ENCODE peak calls at places on chromosomes 2 and 18, in nine cellular contexts. One of them, this sample, is unnamed.

GRCh38 chr2:142745691-142746090 is 131.8 kb upstream of the KYNU start:
- DNase-seq in T-helper 1 cell: no peak
- DNase-seq in T follicular helper cell: no peak
- DNase-seq in Right ventricle myocardium superior: no peak
- DNase-seq in BE2C: no peak
- DNase-seq in activated T-cell treated with anti-CD3 and anti-CD28 coated beads for 24 hours: no peak
- DNase-seq in activated CD4-positive, alpha-beta memory T cell treated with anti-CD3 and anti-CD28 coated beads, Interleukin-2, amount 10 ng/mL, durations not matched to agents 7 days and 5 days: no peak
- DNase-seq in KBM-7: no peak
- DNase-seq in activated naive CD4-positive, alpha-beta T cell treated with Interleukin-2 at 50 U/mL for 16 hours: no peak
- DNase-seq in this sample: no peak

GRCh38 chr2:97735161-97735561 is 21.8 kb downstream of the ZAP70 start:
- DNase-seq in activated T-cell treated with anti-CD3 and anti-CD28 coated beads for 24 hours: no peak
- DNase-seq in Right ventricle myocardium superior: no peak
- DNase-seq in T-helper 1 cell: no peak
- DNase-seq in T follicular helper cell: no peak
- DNase-seq in activated naive CD4-positive, alpha-beta T cell treated with Interleukin-2 at 50 U/mL for 16 hours: no peak
- DNase-seq in activated CD4-positive, alpha-beta memory T cell treated with anti-CD3 and anti-CD28 coated beads, Interleukin-2, amount 10 ng/mL, durations not matched to agents 7 days and 5 days: no peak
- DNase-seq in BE2C: no peak
- DNase-seq in KBM-7: no peak
- DNase-seq in this sample: no peak

GRCh38 chr18:63126134-63127067 is 193.2 kb downstream of the BCL2 start:
- DNase-seq in activated naive CD4-positive, alpha-beta T cell treated with Interleukin-2 at 50 U/mL for 16 hours: no peak
- DNase-seq in Right ventricle myocardium superior: no peak
- DNase-seq in activated T-cell treated with anti-CD3 and anti-CD28 coated beads for 24 hours: no peak
- DNase-seq in T follicular helper cell: no peak
- DNase-seq in T-helper 1 cell: no peak
- DNase-seq in activated CD4-positive, alpha-beta memory T cell treated with anti-CD3 and anti-CD28 coated beads, Interleukin-2, amount 10 ng/mL, durations not matched to agents 7 days and 5 days: no peak
- DNase-seq in BE2C: no peak
- DNase-seq in KBM-7: no peak
- DNase-seq in this sample: no peak

GRCh38 chr18:58541137-58541788 is 87.6 kb downstream of the ALPK2 start:
- DNase-seq in Right ventricle myocardium superior: no peak
- DNase-seq in T follicular helper cell: peak
- DNase-seq in activated CD4-positive, alpha-beta memory T cell treated with anti-CD3 and anti-CD28 coated beads, Interleukin-2, amount 10 ng/mL, durations not matched to agents 7 days and 5 days: peak
- DNase-seq in BE2C: peak
- DNase-seq in KBM-7: peak
- DNase-seq in activated T-cell treated with anti-CD3 and anti-CD28 coated beads for 24 hours: no peak
- DNase-seq in activated naive CD4-positive, alpha-beta T cell treated with Interleukin-2 at 50 U/mL for 16 hours: peak
- DNase-seq in T-helper 1 cell: no peak
- DNase-seq in this sample: no peak

GRCh38 chr2:54546925-54547324 is 90.8 kb downstream of the SPTBN1 start:
- DNase-seq in T-helper 1 cell: no peak
- DNase-seq in T follicular helper cell: no peak
- DNase-seq in activated CD4-positive, alpha-beta memory T cell treated with anti-CD3 and anti-CD28 coated beads, Interleukin-2, amount 10 ng/mL, durations not matched to agents 7 days and 5 days: no peak
- DNase-seq in KBM-7: no peak
- DNase-seq in BE2C: no peak
- DNase-seq in activated T-cell treated with anti-CD3 and anti-CD28 coated beads for 24 hours: no peak
- DNase-seq in Right ventricle myocardium superior: no peak
- DNase-seq in activated naive CD4-positive, alpha-beta T cell treated with Interleukin-2 at 50 U/mL for 16 hours: no peak
- DNase-seq in this sample: no peak

GRCh38 chr2:190340369-190340768 is 3.0 kb upstream of the INPP1 start:
- DNase-seq in T follicular helper cell: no peak
- DNase-seq in activated CD4-positive, alpha-beta memory T cell treated with anti-CD3 and anti-CD28 coated beads, Interleukin-2, amount 10 ng/mL, durations not matched to agents 7 days and 5 days: no peak
- DNase-seq in activated naive CD4-positive, alpha-beta T cell treated with Interleukin-2 at 50 U/mL for 16 hours: no peak
- DNase-seq in T-helper 1 cell: no peak
- DNase-seq in KBM-7: no peak
- DNase-seq in BE2C: no peak
- DNase-seq in activated T-cell treated with anti-CD3 and anti-CD28 coated beads for 24 hours: no peak
- DNase-seq in Right ventricle myocardium superior: no peak
- DNase-seq in this sample: no peak

GRCh38 chr2:189276277-189276676 is 96.7 kb upstream of the COL5A2 start:
- DNase-seq in T-helper 1 cell: no peak
- DNase-seq in BE2C: no peak
- DNase-seq in Right ventricle myocardium superior: no peak
- DNase-seq in KBM-7: no peak
- DNase-seq in activated T-cell treated with anti-CD3 and anti-CD28 coated beads for 24 hours: no peak
- DNase-seq in activated CD4-positive, alpha-beta memory T cell treated with anti-CD3 and anti-CD28 coated beads, Interleukin-2, amount 10 ng/mL, durations not matched to agents 7 days and 5 days: no peak
- DNase-seq in activated naive CD4-positive, alpha-beta T cell treated with Interleukin-2 at 50 U/mL for 16 hours: no peak
- DNase-seq in T follicular helper cell: no peak
- DNase-seq in this sample: no peak

GRCh38 chr2:31322376-31322775 is 88.4 kb downstream of the EHD3 start:
- DNase-seq in KBM-7: no peak
- DNase-seq in T follicular helper cell: no peak
- DNase-seq in activated naive CD4-positive, alpha-beta T cell treated with Interleukin-2 at 50 U/mL for 16 hours: no peak
- DNase-seq in T-helper 1 cell: no peak
- DNase-seq in activated CD4-positive, alpha-beta memory T cell treated with anti-CD3 and anti-CD28 coated beads, Interleukin-2, amount 10 ng/mL, durations not matched to agents 7 days and 5 days: no peak
- DNase-seq in activated T-cell treated with anti-CD3 and anti-CD28 coated beads for 24 hours: no peak
- DNase-seq in BE2C: no peak
- DNase-seq in Right ventricle myocardium superior: no peak
- DNase-seq in this sample: no peak

GRCh38 chr18:58497845-58498244 is 131.0 kb downstream of the ALPK2 start:
- DNase-seq in BE2C: no peak
- DNase-seq in T follicular helper cell: no peak
- DNase-seq in Right ventricle myocardium superior: no peak
- DNase-seq in activated naive CD4-positive, alpha-beta T cell treated with Interleukin-2 at 50 U/mL for 16 hours: no peak
- DNase-seq in T-helper 1 cell: no peak
- DNase-seq in KBM-7: no peak
- DNase-seq in activated CD4-positive, alpha-beta memory T cell treated with anti-CD3 and anti-CD28 coated beads, Interleukin-2, amount 10 ng/mL, durations not matched to agents 7 days and 5 days: no peak
- DNase-seq in activated T-cell treated with anti-CD3 and anti-CD28 coated beads for 24 hours: no peak
- DNase-seq in this sample: no peak

GRCh38 chr2:7625392-7626138 is 708.4 kb downstream of the RNF144A start:
- DNase-seq in activated T-cell treated with anti-CD3 and anti-CD28 coated beads for 24 hours: no peak
- DNase-seq in activated CD4-positive, alpha-beta memory T cell treated with anti-CD3 and anti-CD28 coated beads, Interleukin-2, amount 10 ng/mL, durations not matched to agents 7 days and 5 days: no peak
- DNase-seq in T-helper 1 cell: no peak
- DNase-seq in activated naive CD4-positive, alpha-beta T cell treated with Interleukin-2 at 50 U/mL for 16 hours: no peak
- DNase-seq in T follicular helper cell: no peak
- DNase-seq in Right ventricle myocardium superior: no peak
- DNase-seq in BE2C: no peak
- DNase-seq in KBM-7: peak
- DNase-seq in this sample: no peak

GRCh38 chr18:63366991-63367240 is at the start of gene KDSR:
- DNase-seq in Right ventricle myocardium superior: no peak
- DNase-seq in activated CD4-positive, alpha-beta memory T cell treated with anti-CD3 and anti-CD28 coated beads, Interleukin-2, amount 10 ng/mL, durations not matched to agents 7 days and 5 days: no peak
- DNase-seq in BE2C: no peak
- DNase-seq in activated naive CD4-positive, alpha-beta T cell treated with Interleukin-2 at 50 U/mL for 16 hours: no peak
- DNase-seq in T follicular helper cell: no peak
- DNase-seq in KBM-7: no peak
- DNase-seq in T-helper 1 cell: no peak
- DNase-seq in activated T-cell treated with anti-CD3 and anti-CD28 coated beads for 24 hours: no peak
- DNase-seq in this sample: no peak

GRCh38 chr2:170500770-170501169 is 214.4 kb upstream of the SP5 start:
- DNase-seq in T-helper 1 cell: no peak
- DNase-seq in activated naive CD4-positive, alpha-beta T cell treated with Interleukin-2 at 50 U/mL for 16 hours: no peak
- DNase-seq in Right ventricle myocardium superior: no peak
- DNase-seq in BE2C: no peak
- DNase-seq in KBM-7: no peak
- DNase-seq in activated T-cell treated with anti-CD3 and anti-CD28 coated beads for 24 hours: no peak
- DNase-seq in T follicular helper cell: no peak
- DNase-seq in activated CD4-positive, alpha-beta memory T cell treated with anti-CD3 and anti-CD28 coated beads, Interleukin-2, amount 10 ng/mL, durations not matched to agents 7 days and 5 days: no peak
- DNase-seq in this sample: no peak

GRCh38 chr2:18118703-18119102 is 240.2 kb downstream of the KCNS3 start:
- DNase-seq in activated naive CD4-positive, alpha-beta T cell treated with Interleukin-2 at 50 U/mL for 16 hours: no peak
- DNase-seq in BE2C: no peak
- DNase-seq in activated CD4-positive, alpha-beta memory T cell treated with anti-CD3 and anti-CD28 coated beads, Interleukin-2, amount 10 ng/mL, durations not matched to agents 7 days and 5 days: no peak
- DNase-seq in T follicular helper cell: no peak
- DNase-seq in Right ventricle myocardium superior: no peak
- DNase-seq in activated T-cell treated with anti-CD3 and anti-CD28 coated beads for 24 hours: no peak
- DNase-seq in T-helper 1 cell: no peak
- DNase-seq in KBM-7: no peak
- DNase-seq in this sample: no peak